ENCODE peak calls at places on chromosome 2, in ten cellular contexts. V, D, Z, S, P, A, T, L, H and J are unnamed samples.

GRCh38 chr2:98108110-98108509 is 21.1 kb downstream of the VWA3B start:
- DNase-seq in V (no peak), D (no peak), Z (no peak), S (no peak), P (no peak), A (no peak), T (no peak), L (no peak), H (no peak), J (no peak)

GRCh38 chr2:232203936-232204335 is 174.6 kb upstream of the ALPP start:
- DNase-seq in V (no peak), D (no peak), Z (no peak), S (peak), P (no peak), A (no peak), T (no peak), L (no peak), H (no peak), J (no peak)

GRCh38 chr2:116141891-116142474 is 1672.5 kb upstream of the DDX18 start:
- DNase-seq in V (no peak), D (no peak), Z (peak), S (no peak), P (no peak), A (no peak), T (no peak), L (no peak), H (no peak), J (no peak)

GRCh38 chr2:158732573-158733429 is 62.3 kb upstream of the DAPL1 start:
- DNase-seq in V (no peak), D (no peak), Z (no peak), S (no peak), P (no peak), A (no peak), T (no peak), L (no peak), H (no peak), J (no peak)

GRCh38 chr2:239236808-239237205 is 164.0 kb downstream of the HDAC4 start:
- DNase-seq in V (no peak), D (no peak), Z (no peak), S (no peak), P (no peak), A (no peak), T (no peak), L (no peak), H (no peak), J (no peak)

GRCh38 chr2:145404690-145405089 is 884.8 kb upstream of the ZEB2 start:
- DNase-seq in V (no peak), D (no peak), Z (no peak), S (peak), P (no peak), A (no peak), T (no peak), L (no peak), H (no peak), J (no peak)

GRCh38 chr2:9753665-9754531 is 89.4 kb upstream of the TAF1B start:
- DNase-seq in V (no peak), D (no peak), Z (peak), S (no peak), P (no peak), A (no peak), T (peak), L (no peak), H (peak), J (no peak)

GRCh38 chr2:212984129-212984528 is 167.3 kb downstream of the IKZF2 start:
- DNase-seq in V (no peak), D (no peak), Z (no peak), S (no peak), P (no peak), A (no peak), T (no peak), L (no peak), H (no peak), J (no peak)

GRCh38 chr2:152706477-152707020 is 10.7 kb downstream of the PRPF40A start:
- DNase-seq in V (no peak), D (no peak), Z (no peak), S (no peak), P (no peak), A (no peak), T (no peak), L (no peak), H (no peak), J (no peak)

GRCh38 chr2:160583823-160584537 is 90.4 kb upstream of the RBMS1 start:
- DNase-seq in V (no peak), D (no peak), Z (peak), S (no peak), P (no peak), A (no peak), T (no peak), L (no peak), H (no peak), J (no peak)

GRCh38 chr2:50374117-50374516 is 657.8 kb downstream of the NRXN1 start:
- DNase-seq in V (no peak), D (no peak), Z (no peak), S (no peak), P (no peak), A (no peak), T (no peak), L (no peak), H (no peak), J (no peak)

GRCh38 chr2:191311-192190 is 72.3 kb downstream of the SH3YL1 start:
- DNase-seq in V (no peak), D (no peak), Z (no peak), S (no peak), P (no peak), A (no peak), T (no peak), L (no peak), H (no peak), J (no peak)

GRCh38 chr2:96344011-96344410 is 8.4 kb downstream of the NCAPH start:
- DNase-seq in V (no peak), D (no peak), Z (no peak), S (no peak), P (no peak), A (no peak), T (peak), L (no peak), H (no peak), J (peak)

GRCh38 chr2:239292531-239292930 is 108.3 kb downstream of the HDAC4 start:
- DNase-seq in V (no peak), D (no peak), Z (no peak), S (no peak), P (no peak), A (no peak), T (no peak), L (no peak), H (no peak), J (no peak)

GRCh38 chr2:241796610-241797138 is 12.3 kb upstream of the NEU4 start:
- DNase-seq in V (no peak), D (no peak), Z (no peak), S (no peak), P (peak), A (no peak), T (no peak), L (no peak), H (no peak), J (no peak)

GRCh38 chr2:227821043-227821942 is 7.7 kb downstream of the CCL20 start:
- DNase-seq in V (no peak), D (no peak), Z (no peak), S (no peak), P (no peak), A (no peak), T (no peak), L (no peak), H (peak), J (no peak)

GRCh38 chr2:101617786-101618185 is 79.7 kb upstream of the MAP4K4 start:
- DNase-seq in V (no peak), D (no peak), Z (peak), S (no peak), P (no peak), A (no peak), T (no peak), L (no peak), H (no peak), J (no peak)

GRCh38 chr2:219728993-219729487 is 101.6 kb downstream of the SLC4A3 start:
- DNase-seq in V (no peak), D (no peak), Z (no peak), S (peak), P (no peak), A (no peak), T (no peak), L (no peak), H (no peak), J (no peak)

GRCh38 chr2:108377815-108378630 is at the start of gene SULT1C4:
- DNase-seq in V (no peak), D (peak), Z (peak), S (no peak), P (peak), A (no peak), T (no peak), L (no peak), H (no peak), J (no peak)

GRCh38 chr2:144230452-144231085 is 289.4 kb downstream of the ZEB2 start:
- DNase-seq in V (no peak), D (no peak), Z (no peak), S (peak), P (no peak), A (no peak), T (no peak), L (no peak), H (no peak), J (no peak)

GRCh38 chr2:39875182-39875913 is 96.3 kb upstream of the THUMPD2 start:
- DNase-seq in V (no peak), D (peak), Z (no peak), S (peak), P (peak), A (no peak), T (no peak), L (no peak), H (no peak), J (no peak)

GRCh38 chr2:239380831-239381708 is 19.8 kb downstream of the HDAC4 start:
- DNase-seq in V (peak), D (peak), Z (no peak), S (no peak), P (no peak), A (no peak), T (peak), L (peak), H (no peak), J (no peak)

GRCh38 chr2:188786368-188786781 is 187.8 kb upstream of the COL3A1 start:
- DNase-seq in V (no peak), D (no peak), Z (no peak), S (peak), P (no peak), A (no peak), T (no peak), L (no peak), H (no peak), J (no peak)

GRCh38 chr2:111671426-111672150 is 212.4 kb downstream of the ANAPC1 start:
- DNase-seq in V (no peak), D (peak), Z (no peak), S (peak), P (peak), A (no peak), T (no peak), L (no peak), H (peak), J (no peak)

GRCh38 chr2:42906557-42907380 is 114.4 kb upstream of the HAAO start:
- DNase-seq in V (no peak), D (peak), Z (peak), S (peak), P (peak), A (peak), T (no peak), L (no peak), H (peak), J (no peak)

GRCh38 chr2:28507806-28508764 is 12.2 kb downstream of the PLB1 start:
- DNase-seq in V (peak), D (no peak), Z (no peak), S (no peak), P (no peak), A (no peak), T (no peak), L (peak), H (peak), J (no peak)

GRCh38 chr2:64325852-64326577 is 127.9 kb upstream of the LGALSL start:
- DNase-seq in V (peak), D (no peak), Z (no peak), S (no peak), P (no peak), A (no peak), T (peak), L (peak), H (no peak), J (peak)

GRCh38 chr2:145682536-145683157 is 1162.7 kb upstream of the ZEB2 start:
- DNase-seq in V (no peak), D (no peak), Z (no peak), S (peak), P (no peak), A (no peak), T (no peak), L (no peak), H (no peak), J (no peak)

GRCh38 chr2:42392191-42392590 is 31.2 kb upstream of the COX7A2L start:
- DNase-seq in V (no peak), D (no peak), Z (no peak), S (no peak), P (no peak), A (no peak), T (no peak), L (no peak), H (no peak), J (no peak)

GRCh38 chr2:156999657-157000056 is 257.8 kb upstream of the GALNT5 start:
- DNase-seq in V (no peak), D (no peak), Z (no peak), S (no peak), P (no peak), A (no peak), T (no peak), L (no peak), H (peak), J (no peak)

GRCh38 chr2:2333076-2333475 is 2.0 kb upstream of the MYT1L start:
- DNase-seq in V (no peak), D (no peak), Z (no peak), S (no peak), P (no peak), A (no peak), T (no peak), L (no peak), H (no peak), J (no peak)

GRCh38 chr2:171706152-171706803 is 19.0 kb downstream of the DYNC1I2 start:
- DNase-seq in V (no peak), D (no peak), Z (no peak), S (peak), P (no peak), A (no peak), T (no peak), L (no peak), H (no peak), J (no peak)

GRCh38 chr2:184472481-184472880 is 125.8 kb upstream of the ZNF804A start:
- DNase-seq in V (no peak), D (no peak), Z (peak), S (no peak), P (no peak), A (no peak), T (no peak), L (no peak), H (no peak), J (no peak)

GRCh38 chr2:218957685-218958084 is 1.8 kb upstream of the CDK5R2 start:
- DNase-seq in V (no peak), D (no peak), Z (no peak), S (no peak), P (no peak), A (no peak), T (no peak), L (no peak), H (no peak), J (no peak)

GRCh38 chr2:234964631-234965461 is 13.0 kb downstream of the SH3BP4 start:
- DNase-seq in V (no peak), D (no peak), Z (no peak), S (no peak), P (no peak), A (no peak), T (no peak), L (no peak), H (no peak), J (no peak)

GRCh38 chr2:182506606-182507005 is 79.8 kb upstream of the PDE1A start:
- DNase-seq in V (no peak), D (no peak), Z (no peak), S (peak), P (no peak), A (no peak), T (no peak), L (no peak), H (no peak), J (no peak)

GRCh38 chr2:23221236-23221635 is 163.7 kb upstream of the KLHL29 start:
- DNase-seq in V (no peak), D (no peak), Z (no peak), S (no peak), P (no peak), A (no peak), T (no peak), L (no peak), H (no peak), J (no peak)

GRCh38 chr2:149161481-149162225 is 123.2 kb downstream of the LYPD6B start:
- DNase-seq in V (no peak), D (no peak), Z (peak), S (no peak), P (no peak), A (peak), T (no peak), L (no peak), H (no peak), J (no peak)

GRCh38 chr2:221443631-221444030 is 128.5 kb downstream of the EPHA4 start:
- DNase-seq in V (no peak), D (no peak), Z (no peak), S (no peak), P (no peak), A (no peak), T (no peak), L (no peak), H (no peak), J (no peak)